ENCODE peak calls at places on chromosomes 5 and 9, in six cellular contexts. M, S, P, E, Y and R are unnamed samples.

GRCh38 chr5:133757396-133757795 is 145.1 kb upstream of the FSTL4 start:
- DNase-seq in M (no peak), S (no peak), P (no peak), E (no peak), Y (no peak), R (no peak)

GRCh38 chr9:135523521-135524129 is 2.4 kb downstream of the LCN1 start:
- DNase-seq in M (no peak), S (no peak), P (no peak), E (no peak), Y (no peak), R (no peak)

GRCh38 chr9:116190595-116190994 is 37.0 kb downstream of the PAPPA start:
- DNase-seq in M (no peak), S (no peak), P (no peak), E (no peak), Y (no peak), R (no peak)

GRCh38 chr5:79209505-79209904 is 26.4 kb upstream of the JMY start:
- DNase-seq in M (no peak), S (no peak), P (no peak), E (no peak), Y (no peak), R (no peak)

GRCh38 chr5:27015758-27016157 is 22.6 kb downstream of the CDH9 start:
- DNase-seq in M (no peak), S (no peak), P (no peak), E (no peak), Y (no peak), R (no peak)

GRCh38 chr9:74006935-74007334 is 490.2 kb upstream of the RORB start:
- DNase-seq in M (no peak), S (no peak), P (no peak), E (no peak), Y (no peak), R (no peak)

GRCh38 chr9:99054581-99054980 is 50.3 kb upstream of the TGFBR1 start:
- DNase-seq in M (no peak), S (no peak), P (no peak), E (no peak), Y (no peak), R (no peak)

GRCh38 chr5:113274836-113275414 is 159.9 kb downstream of the TSSK1B start:
- DNase-seq in M (no peak), S (no peak), P (no peak), E (no peak), Y (no peak), R (no peak)

GRCh38 chr9:137254624-137255447 is at the start of gene NELFB:
- DNase-seq in M (peak; percentile 83), S (peak; percentile 94), P (peak; percentile 93), E (peak; percentile 98), Y (peak; percentile 97), R (peak; percentile 41)

GRCh38 chr9:124480621-124480981 is 26.6 kb downstream of the NR5A1 start:
- DNase-seq in M (peak; percentile 13), S (no peak), P (no peak), E (peak; percentile 40), Y (no peak), R (no peak)

GRCh38 chr5:4994994-4995393 is 145.1 kb upstream of the ADAMTS16 start:
- DNase-seq in M (peak; percentile 25), S (no peak), P (no peak), E (no peak), Y (no peak), R (peak; percentile 28)

GRCh38 chr9:93256878-93257807 is 73.2 kb downstream of the WNK2 start:
- DNase-seq in M (no peak), S (no peak), P (no peak), E (peak; percentile 14), Y (no peak), R (no peak)

GRCh38 chr5:58268263-58268662 is 191.6 kb downstream of the PLK2 start:
- DNase-seq in M (no peak), S (no peak), P (no peak), E (no peak), Y (no peak), R (no peak)

GRCh38 chr9:80041821-80042220 is 470.1 kb downstream of the TLE4 start:
- DNase-seq in M (no peak), S (no peak), P (no peak), E (no peak), Y (no peak), R (no peak)

GRCh38 chr5:133714161-133714915 is 102.0 kb upstream of the FSTL4 start:
- DNase-seq in M (no peak), S (no peak), P (no peak), E (no peak), Y (no peak), R (no peak)

GRCh38 chr5:123549256-123549904 is 37.4 kb downstream of the CSNK1G3 start:
- DNase-seq in M (no peak), S (no peak), P (no peak), E (no peak), Y (no peak), R (no peak)

GRCh38 chr9:120110520-120110919 is 469.4 kb downstream of the CDK5RAP2 start:
- DNase-seq in M (no peak), S (no peak), P (no peak), E (no peak), Y (no peak), R (no peak)

GRCh38 chr9:136437839-136438547 is 1.7 kb downstream of the INPP5E start:
- DNase-seq in M (peak; percentile 38), S (no peak), P (no peak), E (no peak), Y (no peak), R (no peak)

GRCh38 chr5:141780952-141781730 is 97.1 kb downstream of the PCDH1 start:
- DNase-seq in M (no peak), S (no peak), P (no peak), E (no peak), Y (no peak), R (no peak)

GRCh38 chr5:159412284-159413046 is 82.2 kb upstream of the IL12B start:
- DNase-seq in M (no peak), S (no peak), P (peak; percentile 30), E (peak; percentile 34), Y (no peak), R (no peak)

GRCh38 chr5:88937406-88937805 is 54.4 kb upstream of the MEF2C start:
- DNase-seq in M (no peak), S (no peak), P (no peak), E (no peak), Y (no peak), R (no peak)

GRCh38 chr5:133287500-133287899 is 235.7 kb downstream of the HSPA4 start:
- DNase-seq in M (peak; percentile 31), S (peak; percentile 62), P (no peak), E (peak; percentile 73), Y (peak; percentile 29), R (no peak)

GRCh38 chr5:83720805-83721431 is at the start of gene HAPLN1:
- DNase-seq in M (no peak), S (no peak), P (no peak), E (peak; percentile 46), Y (no peak), R (no peak)

GRCh38 chr9:4905135-4905490 is 80.0 kb upstream of the JAK2 start:
- DNase-seq in M (no peak), S (no peak), P (no peak), E (no peak), Y (no peak), R (no peak)

GRCh38 chr9:120689860-120690259 is 24.4 kb downstream of the MEGF9 start:
- DNase-seq in M (peak; percentile 6), S (no peak), P (no peak), E (no peak), Y (no peak), R (peak; percentile 60)

GRCh38 chr5:87121315-87122170 is 146.1 kb upstream of the RASA1 start:
- DNase-seq in M (peak; percentile 87), S (no peak), P (no peak), E (no peak), Y (no peak), R (peak; percentile 65)

GRCh38 chr5:144207875-144208444 is 37.3 kb downstream of the KCTD16 start:
- DNase-seq in M (no peak), S (no peak), P (no peak), E (no peak), Y (no peak), R (no peak)

GRCh38 chr9:134379774-134380431 is 53.6 kb downstream of the RXRA start:
- DNase-seq in M (no peak), S (peak; percentile 70), P (no peak), E (no peak), Y (no peak), R (no peak)
- H3K4me3 ChIP-seq in M (no peak overlapping the region), S (peak overlapping the region; percentile 49), P (no peak overlapping the region), E (no peak overlapping the region), Y (no peak overlapping the region), R (no peak overlapping the region)

DNA sequence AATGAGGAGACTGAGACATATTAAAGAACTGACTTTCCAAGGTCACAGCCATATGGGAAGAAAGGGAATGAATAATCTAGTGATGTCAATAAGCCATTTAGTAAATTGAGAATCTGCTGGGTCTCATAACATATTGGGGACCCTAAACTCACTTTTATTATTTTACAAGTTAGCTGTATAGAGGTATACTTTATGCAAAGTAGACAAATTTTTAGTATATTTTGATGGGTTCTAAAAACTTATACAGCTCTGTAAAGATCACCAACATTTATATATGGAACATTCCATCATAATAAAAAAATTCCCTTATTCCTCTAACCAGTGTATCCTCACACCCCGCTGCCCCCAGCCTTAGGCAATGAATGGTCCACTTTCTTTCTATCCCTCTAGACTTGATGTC is 35.7 kb upstream of the ZNF510 start:
- DNase-seq in M (no peak), S (no peak), P (no peak), E (no peak), Y (no peak), R (no peak)
- H3K4me3 ChIP-seq in M (no peak overlapping the region), S (no peak overlapping the region), P (no peak overlapping the region), E (no peak overlapping the region), Y (no peak overlapping the region), R (no peak overlapping the region)

GRCh38 chr9:125746774-125747052 is 460 bp upstream of the PBX3 start:
- DNase-seq in M (no peak), S (no peak), P (no peak), E (no peak), Y (no peak), R (no peak)
- H3K4me3 ChIP-seq in M (no peak overlapping the region), S (peak overlapping the region; percentile 79), P (peak overlapping the region; percentile 70), E (peak overlapping the region; percentile 30), Y (peak overlapping the region; percentile 82), R (peak overlapping the region; percentile 71)

GRCh38 chr9:33506626-33507370 is 17.3 kb upstream of the ANKRD18B start:
- DNase-seq in M (peak; percentile 91), S (no peak), P (peak; percentile 33), E (no peak), Y (no peak), R (peak; percentile 80)

DNA sequence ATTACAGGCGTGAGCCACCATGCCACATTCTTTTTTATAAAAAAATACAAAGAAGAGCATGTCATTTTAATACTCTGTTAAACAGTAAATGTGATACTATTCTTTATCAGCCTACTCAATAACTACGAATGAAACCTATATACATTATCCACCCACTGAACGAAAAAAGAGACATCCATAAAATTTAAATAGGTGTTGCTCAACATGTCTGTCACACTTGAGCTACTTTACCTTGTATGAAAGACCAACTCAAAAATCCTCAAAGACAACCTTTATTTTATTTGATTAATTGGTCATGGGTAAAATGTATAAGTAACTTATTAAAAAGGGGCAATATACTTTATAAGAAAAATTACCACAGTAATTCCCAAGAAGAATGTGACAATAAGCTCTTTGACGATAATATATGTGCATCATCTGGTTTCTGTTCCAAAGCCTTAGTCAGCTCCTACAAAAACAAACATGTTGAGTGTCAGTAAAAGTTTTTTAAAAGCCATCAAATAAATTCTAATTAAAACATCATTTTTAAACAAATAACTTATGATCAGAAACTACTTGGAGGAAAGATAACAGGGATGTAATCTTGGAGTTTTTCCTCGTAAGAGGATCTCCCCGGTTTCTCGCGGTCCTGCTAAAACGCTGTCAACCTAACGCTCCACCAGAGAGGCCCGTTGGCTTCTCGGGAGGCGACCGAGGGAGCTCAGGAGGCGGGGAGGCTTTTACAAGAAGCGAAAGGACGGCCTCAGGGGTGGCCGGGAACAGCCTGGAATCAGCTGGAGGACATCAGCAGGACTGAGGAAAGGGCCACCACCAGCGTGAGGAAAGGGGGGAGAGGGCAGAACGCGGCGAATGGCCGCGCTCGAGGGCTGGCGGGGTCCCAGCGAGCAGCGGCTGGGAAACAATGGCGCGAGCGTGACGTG is 13.5 kb upstream of the ANKRD18B start:
- DNase-seq in M (peak; percentile 77), S (peak; percentile 51), P (peak; percentile 51), E (peak; percentile 56), Y (peak; percentile 72), R (no peak)
- H3K4me3 ChIP-seq in M (peak overlapping the region; percentile 58), S (peak overlapping the region; percentile 74), P (peak overlapping the region; percentile 74), E (peak overlapping the region; percentile 11), Y (peak overlapping the region; percentile 69), R (peak overlapping the region; percentile 56)